ENCODE peak calls at places on chromosomes 16 and 17, in nine cellular contexts. E is brain microvascular endothelial cell, S is Peyer's patch, R is GM23248, C is mammary epithelial cell, N is uterus, B is suprapubic skin, T is heart right ventricle, P is esophagus muscularis mucosa. F is an unnamed sample.

GRCh38 chr17:17139972-17140589 is 66.1 kb downstream of the PLD6 start:
- DNase-seq in C (peak; percentile 20), S (no peak), T (no peak), B (no peak), N (no peak), R (no peak), E (no peak), P (no peak), F (no peak)

GRCh38 chr16:83996481-83997252 is 28.6 kb downstream of the NECAB2 start:
- DNase-seq in B (no peak), T (no peak), P (no peak), N (no peak), C (no peak), R (no peak), S (no peak), E (no peak), F (no peak)

GRCh38 chr16:30797670-30798309 is 10.8 kb upstream of the ZNF629 start:
- DNase-seq in N (no peak), B (no peak), S (no peak), R (no peak), C (no peak), E (no peak), P (no peak), T (no peak), F (no peak)

GRCh38 chr17:82388223-82388921 is 16.8 kb downstream of the UTS2R start:
- DNase-seq in R (peak; percentile 23), B (no peak), N (no peak), P (no peak), E (no peak), C (no peak), S (no peak), T (no peak), F (no peak)

GRCh38 chr17:48134912-48135480 is 27.4 kb downstream of the SNX11 start:
- DNase-seq in E (no peak), C (no peak), B (no peak), R (no peak), S (no peak), P (no peak), N (no peak), T (no peak), F (no peak)

GRCh38 chr17:69528035-69528434 is 113.5 kb downstream of the MAP2K6 start:
- DNase-seq in P (no peak), E (no peak), S (no peak), B (no peak), N (no peak), R (no peak), T (no peak), C (no peak), F (no peak)

GRCh38 chr16:56388209-56388608 is 37.1 kb downstream of the AMFR start:
- DNase-seq in C (peak; percentile 37), S (no peak), R (peak; percentile 76), T (no peak), N (no peak), B (no peak), E (peak; percentile 43), P (no peak), F (no peak)

GRCh38 chr17:27980035-27980434 is 62.4 kb upstream of the NLK start:
- DNase-seq in N (peak; percentile 40), T (peak; percentile 50), E (peak; percentile 70), S (no peak), P (no peak), C (peak; percentile 81), B (no peak), R (peak; percentile 39), F (no peak)

GRCh38 chr17:31495049-31495885 is 103.8 kb downstream of the RAB11FIP4 start:
- DNase-seq in R (no peak), N (no peak), B (no peak), C (peak; percentile 37), S (peak; percentile 74), E (no peak), P (no peak), T (no peak), F (no peak)

GRCh38 chr17:31496097-31496496 is 104.6 kb downstream of the RAB11FIP4 start:
- DNase-seq in S (no peak), R (no peak), C (no peak), P (no peak), N (no peak), B (no peak), E (no peak), T (no peak), F (no peak)

GRCh38 chr17:31492880-31493655 is 101.6 kb downstream of the RAB11FIP4 start:
- DNase-seq in P (no peak), B (no peak), C (no peak), N (no peak), R (peak; percentile 26), T (peak; percentile 42), E (no peak), S (peak; percentile 93), F (no peak)

GRCh38 chr17:31493656-31494155 is 102.2 kb downstream of the RAB11FIP4 start:
- DNase-seq in S (no peak), B (no peak), N (no peak), R (no peak), E (no peak), T (no peak), C (no peak), P (no peak), F (no peak)

DNA sequence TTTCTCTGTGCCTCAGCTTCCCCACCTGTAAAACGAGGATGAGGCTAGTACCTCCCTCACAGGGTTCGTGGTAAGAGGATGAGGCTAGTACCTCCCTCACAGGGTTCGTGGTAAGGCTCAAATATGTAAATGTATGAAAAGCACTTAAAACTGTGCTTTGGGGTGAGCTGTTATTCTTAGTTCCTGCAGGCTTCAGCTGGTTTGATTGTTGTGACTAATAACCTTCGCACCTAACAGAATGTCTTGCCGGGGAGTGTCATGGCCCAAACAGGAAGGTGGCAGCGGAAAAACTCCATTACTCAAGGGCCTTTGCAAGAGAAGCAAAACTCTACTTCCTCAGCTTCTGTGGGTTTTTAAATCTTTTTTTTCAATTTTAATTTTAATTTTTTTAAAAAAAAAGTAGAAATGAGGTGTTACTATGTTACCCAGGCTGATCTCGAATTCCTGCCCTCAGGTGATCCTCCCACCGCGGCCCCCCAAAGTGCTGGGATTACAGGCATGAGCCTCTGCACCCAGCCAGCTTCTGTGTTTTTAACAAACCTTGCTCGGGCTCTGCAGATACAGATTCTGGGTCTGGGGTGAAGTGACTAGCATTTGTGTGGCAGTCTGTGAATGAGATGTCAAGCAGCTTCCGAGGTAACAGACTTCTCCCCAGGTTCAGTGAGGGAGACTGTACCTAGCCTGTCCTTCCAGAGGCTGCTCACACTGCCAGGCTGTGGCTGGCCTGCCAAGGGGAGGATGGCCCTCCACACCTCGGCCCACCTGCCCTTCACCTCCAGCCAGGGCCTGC is 103.0 kb downstream of the RAB11FIP4 start:
- DNase-seq in P (no peak), R (no peak), N (no peak), E (no peak), B (no peak), C (peak; percentile 67), S (peak; percentile 78), T (no peak), F (no peak)
- H3K27ac ChIP-seq in P (no peak overlapping the region), R (no peak overlapping the region), N (no peak overlapping the region), E (no peak overlapping the region), B (no peak overlapping the region), C (no peak overlapping the region), S (peak overlapping the region; percentile 85), T (peak overlapping the region; percentile 92), F (no peak overlapping the region)

GRCh38 chr17:61335845-61336655 is 63.6 kb upstream of the TBX2 start:
- DNase-seq in N (no peak), B (no peak), T (no peak), R (no peak), E (no peak), P (no peak), S (no peak), C (no peak), F (no peak)

GRCh38 chr17:61340431-61340830 is 59.2 kb upstream of the TBX2 start:
- DNase-seq in N (no peak), S (no peak), R (no peak), E (no peak), B (no peak), T (no peak), P (no peak), C (peak; percentile 22), F (no peak)

GRCh38 chr17:61337247-61337812 is 62.3 kb upstream of the TBX2 start:
- DNase-seq in R (no peak), C (no peak), E (no peak), P (no peak), B (no peak), T (no peak), N (peak; percentile 32), S (no peak), F (no peak)

GRCh38 chr17:61338000-61338864 is 61.4 kb upstream of the TBX2 start:
- DNase-seq in R (peak; percentile 95), S (no peak), E (peak; percentile 84), B (no peak), N (no peak), C (peak; percentile 40), P (no peak), T (no peak), F (no peak)

DNA sequence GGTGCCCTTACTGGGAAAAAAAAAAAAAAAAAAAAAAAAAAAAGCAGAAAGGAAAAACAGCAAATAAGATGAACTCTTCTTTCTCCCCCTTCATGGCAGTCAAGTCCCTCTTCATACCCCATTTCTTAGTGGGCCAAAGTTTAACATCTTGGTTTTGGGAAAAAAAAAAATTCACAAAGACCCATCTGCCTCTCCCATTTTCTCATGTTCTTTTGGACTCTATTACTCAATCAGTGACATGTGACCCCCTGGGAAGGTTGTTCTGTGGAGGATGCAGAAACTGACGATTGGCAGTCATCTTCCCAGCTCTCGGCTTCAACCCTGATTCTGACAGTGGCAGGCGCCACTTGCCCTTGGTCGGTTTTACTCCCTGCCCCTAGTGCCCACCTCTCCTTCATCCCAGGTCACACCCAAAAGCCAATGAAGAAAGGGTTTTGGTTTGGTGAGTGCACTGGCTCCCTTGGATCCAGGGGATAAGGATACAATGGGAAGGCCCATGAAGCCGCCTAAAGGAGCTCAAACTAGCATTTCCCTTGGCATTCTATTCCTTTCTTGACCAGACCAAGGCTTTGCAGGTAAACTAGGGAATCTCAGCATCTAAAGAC is 60.7 kb upstream of the TBX2 start:
- DNase-seq in E (no peak), N (no peak), R (no peak), B (no peak), C (no peak), T (no peak), P (no peak), S (no peak), F (no peak)
- H3K27ac ChIP-seq in E (peak overlapping the region; percentile 59), N (peak overlapping the region; percentile 72), R (peak overlapping the region; percentile 56), B (no peak overlapping the region), C (no peak overlapping the region), T (peak overlapping the region; percentile 76), P (peak overlapping the region; percentile 72), S (no peak overlapping the region), F (no peak overlapping the region)

GRCh38 chr16:80028581-80029380 is 428.2 kb upstream of the MAF start:
- DNase-seq in B (no peak), S (no peak), P (no peak), C (no peak), N (no peak), R (no peak), E (no peak), T (no peak), F (no peak)
- H3K27ac ChIP-seq in B (no peak overlapping the region), S (no peak overlapping the region), P (no peak overlapping the region), C (peak overlapping the region; percentile 96), N (no peak overlapping the region), R (no peak overlapping the region), E (no peak overlapping the region), T (no peak overlapping the region), F (no peak overlapping the region)

DNA sequence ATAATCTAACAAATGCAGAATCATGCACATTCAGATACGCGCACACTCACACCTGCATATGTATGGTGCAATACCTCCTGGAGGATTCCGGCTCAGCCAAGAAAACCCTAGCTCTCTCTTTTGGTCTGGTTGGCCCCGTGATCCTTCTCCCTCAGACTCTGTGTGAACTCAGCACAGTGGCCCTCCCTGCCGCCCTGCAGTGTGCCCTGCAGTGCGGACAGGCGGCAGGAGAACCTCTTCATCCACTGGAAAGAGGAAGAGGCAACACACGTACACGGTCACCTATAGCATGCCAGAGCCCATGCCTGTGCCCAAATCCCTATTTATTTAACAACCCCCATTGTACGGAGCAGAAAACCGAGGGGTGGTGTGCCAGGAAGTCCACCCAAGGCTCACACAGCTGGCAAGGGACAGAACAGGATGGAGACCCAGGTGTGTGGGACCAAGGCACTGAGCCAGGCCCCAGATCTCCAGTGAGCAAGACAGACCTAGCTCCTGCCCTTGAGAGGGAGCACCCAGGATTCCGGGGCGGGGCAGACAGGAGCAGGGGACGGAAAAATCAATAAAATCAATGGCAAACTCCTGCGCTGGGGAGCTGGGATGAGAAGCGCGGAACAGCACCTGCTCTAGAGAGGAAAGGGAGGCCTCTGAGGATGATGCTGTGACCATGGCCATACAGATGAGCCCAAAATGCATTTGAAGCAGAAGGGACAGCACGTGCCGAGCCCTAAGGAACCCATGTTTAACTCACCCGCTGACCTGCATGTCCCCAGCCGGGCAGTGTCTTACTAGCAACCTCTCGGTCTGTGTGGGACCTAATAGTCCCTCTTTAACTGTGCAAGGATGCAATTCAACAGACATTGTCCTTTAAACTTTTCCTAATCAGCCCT is 54.7 kb upstream of the CIBAR2 start:
- DNase-seq in N (no peak), E (no peak), S (no peak), T (no peak), P (no peak), R (no peak), B (no peak), C (no peak), F (no peak)
- H3K27ac ChIP-seq in N (no peak overlapping the region), E (no peak overlapping the region), S (no peak overlapping the region), T (no peak overlapping the region), P (peak overlapping the region; percentile 73), R (no peak overlapping the region), B (no peak overlapping the region), C (no peak overlapping the region), F (no peak overlapping the region)